ENCODE peak calls at places on chromosomes 1 and 21, in five cellular contexts. A is pancreas; T is IMR-90; D is CD4-positive, CD25-positive, alpha-beta regulatory T cell; B is lower lobe of right lung. P is an unnamed sample.

GRCh38 chr1:38277646-38278045 is 231.1 kb upstream of the POU3F1 start:
- DNase-seq in A (no peak), T (no peak), D (no peak), B (no peak), P (no peak)

GRCh38 chr21:36799869-36800268 is 101.0 kb downstream of the SIM2 start:
- DNase-seq in A (no peak), T (peak), D (no peak), B (no peak), P (no peak)

GRCh38 chr1:3423245-3423829 is 31.1 kb upstream of the ARHGEF16 start:
- DNase-seq in A (peak), T (no peak), D (no peak), B (peak), P (peak)

GRCh38 chr1:86421601-86422280 is 2.2 kb upstream of the CLCA2 start:
- DNase-seq in A (no peak), T (no peak), D (no peak), B (no peak), P (no peak)

GRCh38 chr1:154179951-154180687 is 11.8 kb downstream of the TPM3 start:
- DNase-seq in A (no peak), T (no peak), D (peak), B (no peak), P (no peak)

GRCh38 chr1:180267211-180267561 is 37.1 kb downstream of the LHX4 start:
- DNase-seq in A (no peak), T (no peak), D (no peak), B (no peak), P (no peak)

GRCh38 chr1:9867408-9868243 is 42.4 kb downstream of the CTNNBIP1 start:
- DNase-seq in A (peak), T (peak), D (peak), B (peak), P (peak)

GRCh38 chr1:11470912-11471311 is 8.0 kb upstream of the DISP3 start:
- DNase-seq in A (no peak), T (no peak), D (no peak), B (no peak), P (no peak)

GRCh38 chr1:169091480-169091941 is 15.0 kb upstream of the ATP1B1 start:
- DNase-seq in A (no peak), T (peak), D (no peak), B (no peak), P (no peak)

GRCh38 chr1:1127551-1128451 is 11.9 kb upstream of the C1orf159 start:
- DNase-seq in A (peak), T (no peak), D (no peak), B (no peak), P (no peak)

GRCh38 chr1:5980314-5981008 is 11.8 kb downstream of the NPHP4 start:
- DNase-seq in A (peak), T (peak), D (no peak), B (peak), P (no peak)

GRCh38 chr1:29453502-29454240 is 217.3 kb downstream of the PTPRU start:
- DNase-seq in A (no peak), T (peak), D (peak), B (no peak), P (no peak)

GRCh38 chr21:45632165-45632896 is 11.2 kb upstream of the PCBP3 start:
- DNase-seq in A (no peak), T (no peak), D (no peak), B (no peak), P (no peak)

GRCh38 chr1:99659755-99660210 is 13.9 kb downstream of the PALMD start:
- DNase-seq in A (no peak), T (peak), D (no peak), B (no peak), P (no peak)
- H3K27ac ChIP-seq in A (no peak), T (no peak), D (no peak), B (peak), P (no peak)

GRCh38 chr1:47784294-47784650 is 212.9 kb downstream of the TRABD2B start:
- DNase-seq in A (no peak), T (no peak), D (no peak), B (no peak), P (no peak)
- H3K27ac ChIP-seq in A (no peak), T (no peak), D (no peak), B (peak), P (no peak)

GRCh38 chr21:25790122-25790951 is 55.6 kb downstream of the GABPA start:
- DNase-seq in A (no peak), T (peak), D (peak), B (no peak), P (peak)
- H3K27ac ChIP-seq in A (peak), T (peak), D (no peak), B (no peak), P (no peak)

GRCh38 chr1:227885648-227886502 is 61.9 kb downstream of the WNT9A start:
- DNase-seq in A (peak), T (peak), D (no peak), B (peak), P (no peak)

GRCh38 chr1:227884370-227885134 is 63.2 kb downstream of the WNT9A start:
- DNase-seq in A (no peak), T (no peak), D (no peak), B (peak), P (no peak)

GRCh38 chr1:227886503-227886961 is 61.2 kb downstream of the WNT9A start:
- DNase-seq in A (no peak), T (no peak), D (no peak), B (no peak), P (no peak)

GRCh38 chr1:227883641-227884301 is 64.0 kb downstream of the WNT9A start:
- DNase-seq in A (no peak), T (no peak), D (no peak), B (peak), P (no peak)

GRCh38 chr1:227885135-227885647 is 62.5 kb downstream of the WNT9A start:
- DNase-seq in A (no peak), T (no peak), D (peak), B (peak), P (no peak)
- H3K27ac ChIP-seq in A (no peak), T (no peak), D (peak), B (no peak), P (no peak)

DNA sequence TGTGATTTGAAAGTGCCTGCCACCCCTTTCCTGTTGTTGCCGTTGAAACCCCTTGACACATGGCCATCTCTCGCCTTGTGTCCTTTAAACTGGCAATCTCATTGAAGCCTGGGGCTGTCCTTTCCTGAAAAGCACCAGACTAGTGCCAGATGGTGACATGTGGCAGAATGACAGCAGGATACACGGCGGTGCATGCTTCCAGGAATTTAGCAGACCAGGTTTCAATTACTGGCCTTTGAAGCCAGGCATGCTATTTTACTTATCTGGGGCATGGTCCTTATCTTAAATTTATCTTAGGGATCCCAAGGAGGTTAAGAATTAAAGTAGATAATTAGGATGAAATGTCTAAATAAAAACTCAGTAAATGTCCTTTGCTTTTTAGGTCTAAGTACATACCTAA is 15.2 kb downstream of the PLPPR4 start:
- DNase-seq in A (no peak), T (no peak), D (no peak), B (no peak), P (no peak)
- H3K27ac ChIP-seq in A (no peak), T (no peak), D (no peak), B (no peak), P (no peak)

GRCh38 chr1:27154469-27154990 is 395 bp downstream of the SLC9A1 start:
- DNase-seq in A (no peak), T (no peak), D (no peak), B (no peak), P (no peak)
- H3K27ac ChIP-seq in A (peak), T (peak), D (peak), B (peak), P (peak)

DNA sequence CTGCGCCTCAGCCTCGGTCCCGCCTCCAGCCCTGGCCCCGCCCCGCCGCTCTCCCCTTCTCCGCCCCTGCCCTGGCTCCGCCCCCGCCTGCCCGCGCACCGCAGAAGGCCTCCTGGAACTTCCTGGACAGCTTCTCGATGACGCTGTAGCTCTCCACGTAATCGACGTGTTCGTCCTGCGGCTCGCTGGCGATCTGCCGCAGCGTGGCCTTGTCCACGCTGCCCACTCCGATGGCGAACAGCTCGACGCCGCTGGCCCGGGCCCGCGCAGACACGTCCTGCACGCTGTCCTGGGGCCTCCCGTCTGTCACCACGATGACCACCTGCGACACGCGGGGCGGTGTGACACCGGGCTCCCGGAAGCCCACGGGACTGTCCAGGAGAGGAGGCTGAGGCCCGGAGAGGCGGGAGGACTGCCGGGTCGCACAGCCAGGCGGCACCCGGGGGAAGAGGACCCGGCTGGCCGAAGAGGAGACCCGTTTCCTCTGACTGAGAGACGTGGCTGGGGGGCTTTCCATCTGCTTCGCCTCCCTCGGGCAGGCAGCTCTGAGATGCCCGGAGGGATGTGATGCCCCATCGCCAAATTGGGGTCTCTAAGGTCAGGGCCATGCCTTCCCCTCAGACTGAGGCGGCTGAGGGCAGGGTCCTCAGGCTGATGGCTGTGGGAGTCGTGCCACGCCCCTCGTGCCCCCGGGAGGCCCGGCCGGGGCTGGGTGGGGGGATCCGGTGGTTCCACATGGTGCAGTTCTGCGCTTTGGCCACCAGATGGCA is 4.6 kb downstream of the MATN1 start:
- DNase-seq in A (peak), T (peak), D (peak), B (peak), P (no peak)
- H3K27ac ChIP-seq in A (peak), T (peak), D (peak), B (peak), P (peak)

GRCh38 chr1:12602633-12603024 is 15.4 kb downstream of the DHRS3 start:
- DNase-seq in A (no peak), T (no peak), D (no peak), B (no peak), P (no peak)

GRCh38 chr1:12601690-12602632 is 16.0 kb downstream of the DHRS3 start:
- DNase-seq in A (no peak), T (peak), D (no peak), B (no peak), P (no peak)

GRCh38 chr1:12599657-12600056 is 18.4 kb downstream of the DHRS3 start:
- DNase-seq in A (no peak), T (no peak), D (no peak), B (no peak), P (no peak)

GRCh38 chr1:12600335-12600734 is 17.7 kb downstream of the DHRS3 start:
- DNase-seq in A (no peak), T (no peak), D (no peak), B (no peak), P (no peak)

GRCh38 chr1:12600880-12601633 is 17.0 kb downstream of the DHRS3 start:
- DNase-seq in A (no peak), T (no peak), D (peak), B (no peak), P (no peak)
- H3K27ac ChIP-seq in A (no peak), T (no peak), D (no peak), B (no peak), P (no peak)